ENCODE peak calls at places on chromosomes 16 and 17, in four cellular contexts. Y, E, K and M are unnamed samples.

GRCh38 chr17:71511266-71511995 is 609.4 kb upstream of the SOX9 start:
- DNase-seq in K (no peak), Y (no peak), E (no peak), M (no peak)

GRCh38 chr16:22369221-22369811 is 5.1 kb downstream of the CDR2 start:
- DNase-seq in E (no peak), K (peak), Y (no peak), M (no peak)

GRCh38 chr17:67280279-67280678 is 35.3 kb upstream of the HELZ start:
- DNase-seq in E (no peak), Y (peak), K (no peak), M (no peak)

GRCh38 chr16:49652441-49653175 is 203.3 kb downstream of the ZNF423 start:
- DNase-seq in Y (no peak), E (no peak), K (no peak), M (no peak)

GRCh38 chr16:12345349-12345748 is 368.8 kb downstream of the SNX29 start:
- DNase-seq in Y (no peak), K (no peak), E (no peak), M (no peak)

GRCh38 chr16:57890752-57891111 is 80.2 kb downstream of the CNGB1 start:
- DNase-seq in E (no peak), K (no peak), Y (no peak), M (no peak)

GRCh38 chr17:44922746-44923470 is 7.6 kb upstream of the GFAP start:
- DNase-seq in E (no peak), Y (peak), K (no peak), M (no peak)

GRCh38 chr17:18860161-18860972 is 2.4 kb downstream of the PRPSAP2 start:
- DNase-seq in Y (no peak), K (no peak), E (no peak), M (no peak)

GRCh38 chr16:87829988-87830672 is 39.2 kb downstream of the SLC7A5 start:
- DNase-seq in K (no peak), Y (no peak), E (no peak), M (no peak)

GRCh38 chr16:8892101-8892575 is 10.0 kb downstream of the LITAFD start:
- DNase-seq in K (no peak), Y (peak), E (no peak), M (no peak)

GRCh38 chr17:49106366-49107210 is 26.0 kb upstream of the B4GALNT2 start:
- DNase-seq in K (peak), E (no peak), Y (peak), M (no peak)

GRCh38 chr16:84339316-84339715 is 29.0 kb upstream of the ATP2C2 start:
- DNase-seq in K (no peak), E (no peak), Y (no peak), M (no peak)

GRCh38 chr17:21353326-21354010 is 22.7 kb upstream of the KCNJ12 start:
- DNase-seq in Y (no peak), E (no peak), K (no peak), M (no peak)

GRCh38 chr17:78946631-78947030 is 21.4 kb upstream of the TIMP2 start:
- DNase-seq in Y (no peak), E (no peak), K (no peak), M (no peak)

GRCh38 chr17:47895254-47895855 is 681 bp upstream of the SP2 start:
- DNase-seq in E (peak), K (peak), Y (peak), M (no peak)

GRCh38 chr16:35543486-35543885 is 2084.1 kb downstream of the TP53TG3F start:
- DNase-seq in E (no peak), K (no peak), Y (no peak), M (no peak)

DNA sequence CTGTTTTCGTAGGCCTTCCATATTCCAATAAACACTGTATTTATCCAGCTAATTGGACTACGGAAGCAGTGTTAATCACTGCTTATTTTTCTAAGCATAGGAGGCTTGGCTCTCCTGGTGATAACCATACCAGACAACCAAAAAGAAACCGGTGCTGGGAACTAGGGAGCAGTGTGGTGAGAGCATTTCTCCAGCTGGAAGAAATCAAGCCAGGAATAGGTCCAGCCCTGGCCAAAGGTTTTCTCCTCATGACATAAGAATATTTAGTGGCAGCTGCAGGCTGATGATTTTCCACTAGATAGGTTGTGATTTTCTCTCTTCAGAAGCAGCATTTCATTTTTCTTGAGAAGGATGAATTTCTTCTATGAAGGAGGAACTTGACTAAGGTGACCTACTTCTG is 141.5 kb downstream of the TRIM37 start:
- DNase-seq in Y (no peak), K (no peak), E (no peak), M (no peak)
- TF ChIP-seq POLR2A in Y (no peak), K (no peak), E (no peak), M (no peak)

GRCh38 chr17:76080207-76080933 is 1.4 kb downstream of the ZACN start:
- DNase-seq in K (no peak), Y (no peak), E (no peak), M (no peak)
- TF ChIP-seq POLR2A in K (peak), Y (no peak), E (no peak), M (peak)

GRCh38 chr17:7022791-7023571 is at the start of gene BCL6B:
- DNase-seq in K (no peak), Y (peak), E (no peak), M (no peak)
- TF ChIP-seq POLR2A in K (no peak), Y (no peak), E (no peak), M (no peak)

GRCh38 chr16:73049051-73049910 is 1.4 kb upstream of the ZFHX3 start:
- DNase-seq in K (no peak), E (no peak), Y (no peak), M (no peak)

GRCh38 chr16:73046484-73047214 is 1.3 kb downstream of the ZFHX3 start:
- DNase-seq in K (no peak), E (no peak), Y (no peak), M (no peak)

GRCh38 chr16:73048292-73049050 is 543 bp upstream of the ZFHX3 start:
- DNase-seq in Y (peak), E (peak), K (no peak), M (no peak)

GRCh38 chr16:73047221-73047535 is 750 bp downstream of the ZFHX3 start:
- DNase-seq in Y (no peak), K (no peak), E (no peak), M (no peak)

DNA sequence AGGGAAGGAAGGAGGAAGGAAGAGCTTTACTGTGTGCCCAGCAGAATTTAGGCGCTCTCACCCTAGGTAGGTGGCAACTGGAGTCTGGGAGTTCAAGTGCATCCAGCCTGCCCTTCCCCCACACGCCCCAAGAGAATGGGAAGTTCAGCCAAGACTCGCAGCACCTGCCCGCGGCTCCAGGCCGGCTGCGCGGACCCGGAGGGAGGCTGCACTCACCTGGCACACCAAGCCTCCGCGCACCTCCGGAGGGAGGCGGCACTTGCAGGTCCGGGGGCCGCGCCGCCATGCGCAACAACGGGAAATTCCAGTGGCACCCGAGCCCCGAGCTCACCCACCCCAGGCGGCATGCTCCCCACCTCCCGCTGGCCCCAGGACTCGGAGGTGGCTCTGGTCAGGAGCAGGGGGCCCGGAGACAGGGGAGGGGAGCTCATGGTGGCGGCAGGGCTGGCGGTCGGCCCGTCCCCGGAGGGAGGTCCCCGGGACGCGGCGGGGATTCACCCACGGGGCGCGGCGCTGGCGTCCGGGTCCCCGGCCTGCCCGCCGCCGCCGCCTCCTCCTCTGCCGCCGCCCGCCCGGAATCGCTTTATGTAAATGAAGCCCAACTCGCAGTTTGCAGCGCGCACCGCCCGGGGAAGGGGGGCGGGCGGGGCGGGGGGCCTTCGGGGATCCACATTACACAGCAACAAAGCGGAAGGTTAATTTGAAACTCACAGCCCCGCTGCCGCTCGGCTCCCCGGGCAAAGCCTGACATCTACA is at the start of gene ZFHX3:
- DNase-seq in K (no peak), Y (peak), E (peak), M (no peak)
- TF ChIP-seq POLR2A in K (no peak), Y (peak), E (no peak), M (peak)

DNA sequence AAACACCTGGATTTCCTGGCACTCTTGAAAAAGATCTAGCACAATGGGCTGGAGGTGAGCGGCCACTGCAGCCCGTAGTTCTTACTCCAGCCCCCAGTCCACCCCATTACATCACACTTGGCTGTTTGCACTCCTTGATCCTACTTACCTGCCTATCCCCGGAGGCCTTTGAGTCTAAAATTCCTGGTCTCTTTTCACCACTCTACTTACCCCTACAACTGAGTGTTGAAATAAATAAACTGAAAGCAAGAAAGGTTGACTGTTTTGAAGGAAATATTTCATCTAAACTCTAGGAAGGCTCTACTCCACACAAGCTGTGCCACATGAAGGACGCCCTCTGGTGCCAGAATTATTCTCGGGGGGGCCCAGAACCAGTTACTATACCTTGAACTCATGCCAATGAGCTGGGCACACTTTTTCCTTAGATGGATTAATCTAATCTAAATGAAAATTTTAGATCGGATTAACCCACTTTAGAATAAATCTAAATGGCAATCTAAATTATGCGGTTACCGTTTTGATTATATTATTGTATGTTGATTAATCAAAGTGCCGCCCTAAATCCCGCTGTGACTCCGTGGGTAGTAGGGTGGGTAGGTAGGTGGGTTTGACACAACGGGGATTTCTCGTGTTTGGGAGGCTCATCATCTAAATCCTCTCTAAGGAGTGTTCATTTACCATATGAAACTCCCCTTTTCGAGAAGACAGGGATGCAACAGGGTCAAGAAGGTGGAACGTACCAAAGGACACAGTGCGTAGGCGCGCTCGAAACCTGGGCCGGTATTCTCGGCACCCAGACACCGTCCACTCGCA is 651 bp upstream of the EIF1 start:
- DNase-seq in K (peak), Y (peak), E (peak), M (no peak)
- TF ChIP-seq POLR2A in K (no peak), Y (peak), E (no peak), M (no peak)

GRCh38 chr17:39744075-39744835 is 6.5 kb downstream of the GRB7 start:
- DNase-seq in E (no peak), K (no peak), Y (no peak), M (no peak)
- TF ChIP-seq POLR2A in E (no peak), K (no peak), Y (no peak), M (no peak)

GRCh38 chr17:73290399-73291259 is 21.2 kb downstream of the CDC42EP4 start:
- DNase-seq in Y (no peak), E (no peak), K (no peak), M (no peak)
- TF ChIP-seq POLR2A in Y (no peak), E (no peak), K (no peak), M (no peak)

GRCh38 chr17:82734987-82735866 is at the start of gene FN3K:
- DNase-seq in Y (peak), E (peak), K (peak), M (no peak)
- TF ChIP-seq POLR2A in Y (peak), E (no peak), K (peak), M (peak)